ENCODE peak calls at places on chromosomes 11 and 22, in six cellular contexts. S, K, G, F, L and H are unnamed samples.

GRCh38 chr11:61149624-61150615 is 11.3 kb downstream of the VPS37C start:
- DNase-seq in S (no peak), K (no peak), G (peak), F (peak), L (peak), H (peak)

GRCh38 chr11:135015966-135016365 is 603.9 kb upstream of the B3GAT1 start:
- DNase-seq in S (no peak), K (no peak), G (no peak), F (no peak), L (no peak), H (no peak)

GRCh38 chr11:127059286-127060200 is 59.0 kb upstream of the KIRREL3 start:
- DNase-seq in S (no peak), K (no peak), G (no peak), F (no peak), L (no peak), H (no peak)

GRCh38 chr11:17504330-17505107 is 27.9 kb upstream of the ABCC8 start:
- DNase-seq in S (peak), K (peak), G (peak), F (peak), L (peak), H (peak)

GRCh38 chr11:122733301-122733686 is 77.8 kb downstream of the UBASH3B start:
- DNase-seq in S (no peak), K (no peak), G (peak), F (peak), L (no peak), H (peak)

GRCh38 chr11:6925636-6926207 is 504 bp upstream of the ZNF215 start:
- DNase-seq in S (no peak), K (no peak), G (peak), F (peak), L (peak), H (peak)

GRCh38 chr11:114832532-114833125 is 154.3 kb downstream of the NXPE2 start:
- DNase-seq in S (no peak), K (no peak), G (no peak), F (no peak), L (peak), H (no peak)

GRCh38 chr11:1549355-1550330 is 22.4 kb downstream of the DUSP8 start:
- DNase-seq in S (no peak), K (no peak), G (no peak), F (no peak), L (no peak), H (no peak)

GRCh38 chr11:87322570-87322969 is 284.8 kb downstream of the TMEM135 start:
- DNase-seq in S (no peak), K (no peak), G (no peak), F (no peak), L (no peak), H (no peak)

GRCh38 chr11:34395916-34396555 is 38.2 kb upstream of the ABTB2 start:
- DNase-seq in S (no peak), K (no peak), G (no peak), F (no peak), L (no peak), H (peak)

GRCh38 chr11:59206635-59207034 is 6.1 kb downstream of the MPEG1 start:
- DNase-seq in S (no peak), K (no peak), G (peak), F (peak), L (peak), H (peak)

GRCh38 chr11:2309251-2310072 is 7.6 kb downstream of the TSPAN32 start:
- DNase-seq in S (no peak), K (no peak), G (no peak), F (no peak), L (no peak), H (no peak)

GRCh38 chr22:48662476-48663150 is 1165.1 kb downstream of the BRD1 start:
- DNase-seq in S (no peak), K (no peak), G (no peak), F (no peak), L (no peak), H (no peak)

GRCh38 chr22:49324527-49325491 is 502.9 kb downstream of the BRD1 start:
- DNase-seq in S (no peak), K (no peak), G (no peak), F (no peak), L (no peak), H (no peak)

GRCh38 chr11:70204466-70204799 is 1.3 kb downstream of the FADD start:
- DNase-seq in S (no peak), K (no peak), G (no peak), F (no peak), L (peak), H (no peak)

GRCh38 chr22:49574861-49575702 is 252.6 kb downstream of the BRD1 start:
- DNase-seq in S (no peak), K (no peak), G (no peak), F (no peak), L (no peak), H (no peak)

GRCh38 chr11:46948378-46949131 is 12.0 kb downstream of the CSTPP1 start:
- DNase-seq in S (no peak), K (no peak), G (no peak), F (peak), L (peak), H (peak)

GRCh38 chr11:13955971-13956421 is 6.5 kb upstream of the SPON1 start:
- DNase-seq in S (peak), K (peak), G (peak), F (peak), L (peak), H (peak)

GRCh38 chr11:64042301-64042700 is 6.6 kb downstream of the FLRT1 start:
- DNase-seq in S (no peak), K (no peak), G (no peak), F (no peak), L (no peak), H (no peak)

GRCh38 chr11:64717268-64717578 is 5.8 kb downstream of the NRXN2 start:
- DNase-seq in S (no peak), K (no peak), G (no peak), F (no peak), L (no peak), H (no peak)